ENCODE peak calls at places on chromosomes 3 and 15, in ten cellular contexts. One of them, this sample, is unnamed.

GRCh38 chr15:34011476-34011875 is 27.5 kb downstream of the AVEN start:
- DNase-seq in heart right ventricle: no peak
- DNase-seq in GM12892: no peak
- DNase-seq in NCI-H187 treated with DMSO at 0.1 percent for 48 hours: no peak
- DNase-seq in activated naive CD8-positive, alpha-beta T cell treated with anti-CD3 and anti-CD28 coated beads, Interleukin-2, amount 10 ng/mL, durations not matched to agents 7 days and 5 days: no peak
- DNase-seq in endothelial cell: no peak
- DNase-seq in activated CD8-positive, alpha-beta memory T cell treated with anti-CD3 and anti-CD28 coated beads for 48 hours: no peak
- DNase-seq in NCI-H510A treated with DMSO at 0.1 percent for 48 hours: no peak
- DNase-seq in NCI-H1048: no peak
- DNase-seq in SW480: no peak
- DNase-seq in this sample: no peak

GRCh38 chr3:181637056-181637798 is 74.5 kb upstream of the SOX2 start:
- DNase-seq in heart right ventricle: no peak
- DNase-seq in GM12892: no peak
- DNase-seq in NCI-H187 treated with DMSO at 0.1 percent for 48 hours: no peak
- DNase-seq in activated naive CD8-positive, alpha-beta T cell treated with anti-CD3 and anti-CD28 coated beads, Interleukin-2, amount 10 ng/mL, durations not matched to agents 7 days and 5 days: no peak
- DNase-seq in endothelial cell: no peak
- DNase-seq in activated CD8-positive, alpha-beta memory T cell treated with anti-CD3 and anti-CD28 coated beads for 48 hours: no peak
- DNase-seq in NCI-H510A treated with DMSO at 0.1 percent for 48 hours: no peak
- DNase-seq in NCI-H1048: no peak
- DNase-seq in SW480: no peak
- DNase-seq in this sample: no peak

GRCh38 chr3:45414341-45414740 is 26.0 kb downstream of the LARS2 start:
- DNase-seq in heart right ventricle: no peak
- DNase-seq in GM12892: no peak
- DNase-seq in NCI-H187 treated with DMSO at 0.1 percent for 48 hours: no peak
- DNase-seq in activated naive CD8-positive, alpha-beta T cell treated with anti-CD3 and anti-CD28 coated beads, Interleukin-2, amount 10 ng/mL, durations not matched to agents 7 days and 5 days: no peak
- DNase-seq in endothelial cell: no peak
- DNase-seq in activated CD8-positive, alpha-beta memory T cell treated with anti-CD3 and anti-CD28 coated beads for 48 hours: no peak
- DNase-seq in NCI-H510A treated with DMSO at 0.1 percent for 48 hours: no peak
- DNase-seq in NCI-H1048: no peak
- DNase-seq in SW480: no peak
- DNase-seq in this sample: no peak

GRCh38 chr3:129016366-129016724 is 15.2 kb downstream of the EFCC1 start:
- DNase-seq in heart right ventricle: no peak
- DNase-seq in GM12892: no peak
- DNase-seq in NCI-H187 treated with DMSO at 0.1 percent for 48 hours: peak; percentile 63
- DNase-seq in activated naive CD8-positive, alpha-beta T cell treated with anti-CD3 and anti-CD28 coated beads, Interleukin-2, amount 10 ng/mL, durations not matched to agents 7 days and 5 days: peak; percentile 68
- DNase-seq in endothelial cell: no peak
- DNase-seq in activated CD8-positive, alpha-beta memory T cell treated with anti-CD3 and anti-CD28 coated beads for 48 hours: no peak
- DNase-seq in NCI-H510A treated with DMSO at 0.1 percent for 48 hours: peak; percentile 76
- DNase-seq in NCI-H1048: no peak
- DNase-seq in SW480: peak; percentile 92
- DNase-seq in this sample: no peak

GRCh38 chr3:62169871-62170660 is 203.3 kb downstream of the FEZF2 start:
- DNase-seq in heart right ventricle: no peak
- DNase-seq in GM12892: no peak
- DNase-seq in NCI-H187 treated with DMSO at 0.1 percent for 48 hours: no peak
- DNase-seq in activated naive CD8-positive, alpha-beta T cell treated with anti-CD3 and anti-CD28 coated beads, Interleukin-2, amount 10 ng/mL, durations not matched to agents 7 days and 5 days: no peak
- DNase-seq in endothelial cell: no peak
- DNase-seq in activated CD8-positive, alpha-beta memory T cell treated with anti-CD3 and anti-CD28 coated beads for 48 hours: no peak
- DNase-seq in NCI-H510A treated with DMSO at 0.1 percent for 48 hours: no peak
- DNase-seq in NCI-H1048: no peak
- DNase-seq in SW480: no peak
- DNase-seq in this sample: no peak

GRCh38 chr3:102054543-102054942 is 205.2 kb downstream of the NFKBIZ start:
- DNase-seq in heart right ventricle: no peak
- DNase-seq in GM12892: no peak
- DNase-seq in NCI-H187 treated with DMSO at 0.1 percent for 48 hours: no peak
- DNase-seq in activated naive CD8-positive, alpha-beta T cell treated with anti-CD3 and anti-CD28 coated beads, Interleukin-2, amount 10 ng/mL, durations not matched to agents 7 days and 5 days: no peak
- DNase-seq in endothelial cell: no peak
- DNase-seq in activated CD8-positive, alpha-beta memory T cell treated with anti-CD3 and anti-CD28 coated beads for 48 hours: no peak
- DNase-seq in NCI-H510A treated with DMSO at 0.1 percent for 48 hours: no peak
- DNase-seq in NCI-H1048: no peak
- DNase-seq in SW480: no peak
- DNase-seq in this sample: no peak

GRCh38 chr15:50850003-50850402 is 58.5 kb upstream of the AP4E1 start:
- DNase-seq in heart right ventricle: no peak
- DNase-seq in GM12892: no peak
- DNase-seq in NCI-H187 treated with DMSO at 0.1 percent for 48 hours: no peak
- DNase-seq in activated naive CD8-positive, alpha-beta T cell treated with anti-CD3 and anti-CD28 coated beads, Interleukin-2, amount 10 ng/mL, durations not matched to agents 7 days and 5 days: no peak
- DNase-seq in endothelial cell: no peak
- DNase-seq in activated CD8-positive, alpha-beta memory T cell treated with anti-CD3 and anti-CD28 coated beads for 48 hours: no peak
- DNase-seq in NCI-H510A treated with DMSO at 0.1 percent for 48 hours: no peak
- DNase-seq in NCI-H1048: no peak
- DNase-seq in SW480: no peak
- DNase-seq in this sample: no peak

GRCh38 chr15:80948651-80949292 is 40.8 kb downstream of the MESD start:
- DNase-seq in heart right ventricle: no peak
- DNase-seq in GM12892: no peak
- DNase-seq in NCI-H187 treated with DMSO at 0.1 percent for 48 hours: no peak
- DNase-seq in activated naive CD8-positive, alpha-beta T cell treated with anti-CD3 and anti-CD28 coated beads, Interleukin-2, amount 10 ng/mL, durations not matched to agents 7 days and 5 days: no peak
- DNase-seq in endothelial cell: no peak
- DNase-seq in activated CD8-positive, alpha-beta memory T cell treated with anti-CD3 and anti-CD28 coated beads for 48 hours: no peak
- DNase-seq in NCI-H510A treated with DMSO at 0.1 percent for 48 hours: no peak
- DNase-seq in NCI-H1048: no peak
- DNase-seq in SW480: no peak
- DNase-seq in this sample: no peak

GRCh38 chr15:66907826-66908502 is 157.4 kb upstream of the SMAD3 start:
- DNase-seq in heart right ventricle: peak; percentile 38
- DNase-seq in GM12892: no peak
- DNase-seq in NCI-H187 treated with DMSO at 0.1 percent for 48 hours: no peak
- DNase-seq in activated naive CD8-positive, alpha-beta T cell treated with anti-CD3 and anti-CD28 coated beads, Interleukin-2, amount 10 ng/mL, durations not matched to agents 7 days and 5 days: no peak
- DNase-seq in endothelial cell: no peak
- DNase-seq in activated CD8-positive, alpha-beta memory T cell treated with anti-CD3 and anti-CD28 coated beads for 48 hours: no peak
- DNase-seq in NCI-H510A treated with DMSO at 0.1 percent for 48 hours: no peak
- DNase-seq in NCI-H1048: no peak
- DNase-seq in SW480: no peak
- DNase-seq in this sample: no peak

GRCh38 chr3:57791245-57791644 is 35.1 kb downstream of the SLMAP start:
- DNase-seq in heart right ventricle: no peak
- DNase-seq in GM12892: no peak
- DNase-seq in NCI-H187 treated with DMSO at 0.1 percent for 48 hours: no peak
- DNase-seq in activated naive CD8-positive, alpha-beta T cell treated with anti-CD3 and anti-CD28 coated beads, Interleukin-2, amount 10 ng/mL, durations not matched to agents 7 days and 5 days: no peak
- DNase-seq in endothelial cell: no peak
- DNase-seq in activated CD8-positive, alpha-beta memory T cell treated with anti-CD3 and anti-CD28 coated beads for 48 hours: no peak
- DNase-seq in NCI-H510A treated with DMSO at 0.1 percent for 48 hours: no peak
- DNase-seq in NCI-H1048: no peak
- DNase-seq in SW480: no peak
- DNase-seq in this sample: no peak

GRCh38 chr3:72382460-72382859 is 465.8 kb downstream of the SHQ1 start:
- DNase-seq in heart right ventricle: no peak
- DNase-seq in GM12892: no peak
- DNase-seq in NCI-H187 treated with DMSO at 0.1 percent for 48 hours: no peak
- DNase-seq in activated naive CD8-positive, alpha-beta T cell treated with anti-CD3 and anti-CD28 coated beads, Interleukin-2, amount 10 ng/mL, durations not matched to agents 7 days and 5 days: no peak
- DNase-seq in endothelial cell: no peak
- DNase-seq in activated CD8-positive, alpha-beta memory T cell treated with anti-CD3 and anti-CD28 coated beads for 48 hours: no peak
- DNase-seq in NCI-H510A treated with DMSO at 0.1 percent for 48 hours: no peak
- DNase-seq in NCI-H1048: no peak
- DNase-seq in SW480: no peak
- DNase-seq in this sample: no peak

GRCh38 chr3:160012108-160012507 is 23.5 kb downstream of the IL12A start:
- DNase-seq in heart right ventricle: no peak
- DNase-seq in GM12892: peak; percentile 27
- DNase-seq in NCI-H187 treated with DMSO at 0.1 percent for 48 hours: no peak
- DNase-seq in activated naive CD8-positive, alpha-beta T cell treated with anti-CD3 and anti-CD28 coated beads, Interleukin-2, amount 10 ng/mL, durations not matched to agents 7 days and 5 days: no peak
- DNase-seq in endothelial cell: no peak
- DNase-seq in activated CD8-positive, alpha-beta memory T cell treated with anti-CD3 and anti-CD28 coated beads for 48 hours: no peak
- DNase-seq in NCI-H510A treated with DMSO at 0.1 percent for 48 hours: no peak
- DNase-seq in NCI-H1048: no peak
- DNase-seq in SW480: no peak
- DNase-seq in this sample: no peak

GRCh38 chr3:152299243-152299976 is 30.7 kb downstream of the MBNL1 start:
- DNase-seq in heart right ventricle: no peak
- DNase-seq in GM12892: no peak
- DNase-seq in NCI-H187 treated with DMSO at 0.1 percent for 48 hours: no peak
- DNase-seq in activated naive CD8-positive, alpha-beta T cell treated with anti-CD3 and anti-CD28 coated beads, Interleukin-2, amount 10 ng/mL, durations not matched to agents 7 days and 5 days: no peak
- DNase-seq in endothelial cell: no peak
- DNase-seq in activated CD8-positive, alpha-beta memory T cell treated with anti-CD3 and anti-CD28 coated beads for 48 hours: no peak
- DNase-seq in NCI-H510A treated with DMSO at 0.1 percent for 48 hours: no peak
- DNase-seq in NCI-H1048: no peak
- DNase-seq in SW480: no peak
- DNase-seq in this sample: no peak

GRCh38 chr3:66477846-66478245 is 23.0 kb downstream of the LRIG1 start:
- DNase-seq in heart right ventricle: no peak
- DNase-seq in GM12892: no peak
- DNase-seq in NCI-H187 treated with DMSO at 0.1 percent for 48 hours: no peak
- DNase-seq in activated naive CD8-positive, alpha-beta T cell treated with anti-CD3 and anti-CD28 coated beads, Interleukin-2, amount 10 ng/mL, durations not matched to agents 7 days and 5 days: no peak
- DNase-seq in endothelial cell: no peak
- DNase-seq in activated CD8-positive, alpha-beta memory T cell treated with anti-CD3 and anti-CD28 coated beads for 48 hours: no peak
- DNase-seq in NCI-H510A treated with DMSO at 0.1 percent for 48 hours: no peak
- DNase-seq in NCI-H1048: no peak
- DNase-seq in SW480: no peak
- DNase-seq in this sample: no peak

GRCh38 chr15:38486946-38487345 is 33.0 kb downstream of the FAM98B start:
- DNase-seq in heart right ventricle: no peak
- DNase-seq in GM12892: no peak
- DNase-seq in NCI-H187 treated with DMSO at 0.1 percent for 48 hours: no peak
- DNase-seq in activated naive CD8-positive, alpha-beta T cell treated with anti-CD3 and anti-CD28 coated beads, Interleukin-2, amount 10 ng/mL, durations not matched to agents 7 days and 5 days: no peak
- DNase-seq in endothelial cell: no peak
- DNase-seq in activated CD8-positive, alpha-beta memory T cell treated with anti-CD3 and anti-CD28 coated beads for 48 hours: no peak
- DNase-seq in NCI-H510A treated with DMSO at 0.1 percent for 48 hours: no peak
- DNase-seq in NCI-H1048: no peak
- DNase-seq in SW480: peak; percentile 7
- DNase-seq in this sample: no peak

GRCh38 chr3:52225452-52226228 is at the start of gene TLR9:
- DNase-seq in heart right ventricle: no peak
- DNase-seq in GM12892: peak; percentile 69
- DNase-seq in NCI-H187 treated with DMSO at 0.1 percent for 48 hours: no peak
- DNase-seq in activated naive CD8-positive, alpha-beta T cell treated with anti-CD3 and anti-CD28 coated beads, Interleukin-2, amount 10 ng/mL, durations not matched to agents 7 days and 5 days: peak; percentile 48
- DNase-seq in endothelial cell: no peak
- DNase-seq in activated CD8-positive, alpha-beta memory T cell treated with anti-CD3 and anti-CD28 coated beads for 48 hours: no peak
- DNase-seq in NCI-H510A treated with DMSO at 0.1 percent for 48 hours: peak; percentile 50
- DNase-seq in NCI-H1048: no peak
- DNase-seq in SW480: peak; percentile 11
- DNase-seq in this sample: no peak

GRCh38 chr15:67116742-67117141 is 51.3 kb downstream of the SMAD3 start:
- DNase-seq in heart right ventricle: no peak
- DNase-seq in GM12892: no peak
- DNase-seq in NCI-H187 treated with DMSO at 0.1 percent for 48 hours: no peak
- DNase-seq in activated naive CD8-positive, alpha-beta T cell treated with anti-CD3 and anti-CD28 coated beads, Interleukin-2, amount 10 ng/mL, durations not matched to agents 7 days and 5 days: no peak
- DNase-seq in endothelial cell: no peak
- DNase-seq in activated CD8-positive, alpha-beta memory T cell treated with anti-CD3 and anti-CD28 coated beads for 48 hours: no peak
- DNase-seq in NCI-H510A treated with DMSO at 0.1 percent for 48 hours: no peak
- DNase-seq in NCI-H1048: no peak
- DNase-seq in SW480: no peak
- DNase-seq in this sample: no peak

GRCh38 chr3:152436707-152437615 is 168.2 kb downstream of the MBNL1 start:
- DNase-seq in heart right ventricle: no peak
- DNase-seq in GM12892: no peak
- DNase-seq in NCI-H187 treated with DMSO at 0.1 percent for 48 hours: no peak
- DNase-seq in activated naive CD8-positive, alpha-beta T cell treated with anti-CD3 and anti-CD28 coated beads, Interleukin-2, amount 10 ng/mL, durations not matched to agents 7 days and 5 days: no peak
- DNase-seq in endothelial cell: peak; percentile 9
- DNase-seq in activated CD8-positive, alpha-beta memory T cell treated with anti-CD3 and anti-CD28 coated beads for 48 hours: no peak
- DNase-seq in NCI-H510A treated with DMSO at 0.1 percent for 48 hours: no peak
- DNase-seq in NCI-H1048: no peak
- DNase-seq in SW480: no peak
- DNase-seq in this sample: no peak

GRCh38 chr3:185322111-185322510 is 40.8 kb upstream of the MAP3K13 start:
- DNase-seq in heart right ventricle: no peak
- DNase-seq in GM12892: no peak
- DNase-seq in NCI-H187 treated with DMSO at 0.1 percent for 48 hours: no peak
- DNase-seq in activated naive CD8-positive, alpha-beta T cell treated with anti-CD3 and anti-CD28 coated beads, Interleukin-2, amount 10 ng/mL, durations not matched to agents 7 days and 5 days: no peak
- DNase-seq in endothelial cell: no peak
- DNase-seq in activated CD8-positive, alpha-beta memory T cell treated with anti-CD3 and anti-CD28 coated beads for 48 hours: no peak
- DNase-seq in NCI-H510A treated with DMSO at 0.1 percent for 48 hours: no peak
- DNase-seq in NCI-H1048: no peak
- DNase-seq in SW480: no peak
- DNase-seq in this sample: no peak

GRCh38 chr3:115436767-115437301 is 186.5 kb upstream of the GAP43 start:
- DNase-seq in heart right ventricle: no peak
- DNase-seq in GM12892: no peak
- DNase-seq in NCI-H187 treated with DMSO at 0.1 percent for 48 hours: no peak
- DNase-seq in activated naive CD8-positive, alpha-beta T cell treated with anti-CD3 and anti-CD28 coated beads, Interleukin-2, amount 10 ng/mL, durations not matched to agents 7 days and 5 days: no peak
- DNase-seq in endothelial cell: no peak
- DNase-seq in activated CD8-positive, alpha-beta memory T cell treated with anti-CD3 and anti-CD28 coated beads for 48 hours: no peak
- DNase-seq in NCI-H510A treated with DMSO at 0.1 percent for 48 hours: no peak
- DNase-seq in NCI-H1048: no peak
- DNase-seq in SW480: peak; percentile 73
- DNase-seq in this sample: no peak

GRCh38 chr3:195577645-195578177 is 6.0 kb downstream of the APOD start:
- DNase-seq in heart right ventricle: no peak
- DNase-seq in GM12892: no peak
- DNase-seq in NCI-H187 treated with DMSO at 0.1 percent for 48 hours: no peak
- DNase-seq in activated naive CD8-positive, alpha-beta T cell treated with anti-CD3 and anti-CD28 coated beads, Interleukin-2, amount 10 ng/mL, durations not matched to agents 7 days and 5 days: no peak
- DNase-seq in endothelial cell: no peak
- DNase-seq in activated CD8-positive, alpha-beta memory T cell treated with anti-CD3 and anti-CD28 coated beads for 48 hours: no peak
- DNase-seq in NCI-H510A treated with DMSO at 0.1 percent for 48 hours: no peak
- DNase-seq in NCI-H1048: no peak
- DNase-seq in SW480: no peak
- DNase-seq in this sample: no peak

GRCh38 chr15:69653846-69654245 is 201.2 kb downstream of the RPLP1 start:
- DNase-seq in heart right ventricle: no peak
- DNase-seq in GM12892: no peak
- DNase-seq in NCI-H187 treated with DMSO at 0.1 percent for 48 hours: no peak
- DNase-seq in activated naive CD8-positive, alpha-beta T cell treated with anti-CD3 and anti-CD28 coated beads, Interleukin-2, amount 10 ng/mL, durations not matched to agents 7 days and 5 days: no peak
- DNase-seq in endothelial cell: no peak
- DNase-seq in activated CD8-positive, alpha-beta memory T cell treated with anti-CD3 and anti-CD28 coated beads for 48 hours: no peak
- DNase-seq in NCI-H510A treated with DMSO at 0.1 percent for 48 hours: no peak
- DNase-seq in NCI-H1048: no peak
- DNase-seq in SW480: no peak
- DNase-seq in this sample: no peak

GRCh38 chr15:49923671-49924070 is 195.4 kb downstream of the ATP8B4 start:
- DNase-seq in heart right ventricle: no peak
- DNase-seq in GM12892: no peak
- DNase-seq in NCI-H187 treated with DMSO at 0.1 percent for 48 hours: no peak
- DNase-seq in activated naive CD8-positive, alpha-beta T cell treated with anti-CD3 and anti-CD28 coated beads, Interleukin-2, amount 10 ng/mL, durations not matched to agents 7 days and 5 days: no peak
- DNase-seq in endothelial cell: no peak
- DNase-seq in activated CD8-positive, alpha-beta memory T cell treated with anti-CD3 and anti-CD28 coated beads for 48 hours: no peak
- DNase-seq in NCI-H510A treated with DMSO at 0.1 percent for 48 hours: no peak
- DNase-seq in NCI-H1048: no peak
- DNase-seq in SW480: no peak
- DNase-seq in this sample: no peak

GRCh38 chr3:158808697-158809096 is 6.8 kb downstream of the MFSD1 start:
- DNase-seq in heart right ventricle: no peak
- DNase-seq in GM12892: no peak
- DNase-seq in NCI-H187 treated with DMSO at 0.1 percent for 48 hours: no peak
- DNase-seq in activated naive CD8-positive, alpha-beta T cell treated with anti-CD3 and anti-CD28 coated beads, Interleukin-2, amount 10 ng/mL, durations not matched to agents 7 days and 5 days: no peak
- DNase-seq in endothelial cell: no peak
- DNase-seq in activated CD8-positive, alpha-beta memory T cell treated with anti-CD3 and anti-CD28 coated beads for 48 hours: no peak
- DNase-seq in NCI-H510A treated with DMSO at 0.1 percent for 48 hours: no peak
- DNase-seq in NCI-H1048: no peak
- DNase-seq in SW480: peak; percentile 57
- DNase-seq in this sample: no peak

GRCh38 chr15:59688383-59688887 is 685 bp downstream of the BNIP2 start:
- DNase-seq in heart right ventricle: no peak
- DNase-seq in GM12892: no peak
- DNase-seq in NCI-H187 treated with DMSO at 0.1 percent for 48 hours: no peak
- DNase-seq in activated naive CD8-positive, alpha-beta T cell treated with anti-CD3 and anti-CD28 coated beads, Interleukin-2, amount 10 ng/mL, durations not matched to agents 7 days and 5 days: no peak
- DNase-seq in endothelial cell: no peak
- DNase-seq in activated CD8-positive, alpha-beta memory T cell treated with anti-CD3 and anti-CD28 coated beads for 48 hours: no peak
- DNase-seq in NCI-H510A treated with DMSO at 0.1 percent for 48 hours: peak; percentile 35
- DNase-seq in NCI-H1048: no peak
- DNase-seq in SW480: peak; percentile 77
- DNase-seq in this sample: no peak

GRCh38 chr3:49470714-49471420 is 800 bp downstream of the DAG1 start:
- DNase-seq in heart right ventricle: no peak
- DNase-seq in GM12892: no peak
- DNase-seq in NCI-H187 treated with DMSO at 0.1 percent for 48 hours: no peak
- DNase-seq in activated naive CD8-positive, alpha-beta T cell treated with anti-CD3 and anti-CD28 coated beads, Interleukin-2, amount 10 ng/mL, durations not matched to agents 7 days and 5 days: no peak
- DNase-seq in endothelial cell: no peak
- DNase-seq in activated CD8-positive, alpha-beta memory T cell treated with anti-CD3 and anti-CD28 coated beads for 48 hours: no peak
- DNase-seq in NCI-H510A treated with DMSO at 0.1 percent for 48 hours: no peak
- DNase-seq in NCI-H1048: no peak
- DNase-seq in SW480: no peak
- DNase-seq in this sample: no peak

GRCh38 chr3:156456771-156457224 is 98.1 kb downstream of the SSR3 start:
- DNase-seq in heart right ventricle: no peak
- DNase-seq in GM12892: no peak
- DNase-seq in NCI-H187 treated with DMSO at 0.1 percent for 48 hours: no peak
- DNase-seq in activated naive CD8-positive, alpha-beta T cell treated with anti-CD3 and anti-CD28 coated beads, Interleukin-2, amount 10 ng/mL, durations not matched to agents 7 days and 5 days: no peak
- DNase-seq in endothelial cell: no peak
- DNase-seq in activated CD8-positive, alpha-beta memory T cell treated with anti-CD3 and anti-CD28 coated beads for 48 hours: no peak
- DNase-seq in NCI-H510A treated with DMSO at 0.1 percent for 48 hours: no peak
- DNase-seq in NCI-H1048: no peak
- DNase-seq in SW480: no peak
- DNase-seq in this sample: no peak

GRCh38 chr3:134753999-134754742 is 40.9 kb upstream of the EPHB1 start:
- DNase-seq in heart right ventricle: no peak
- DNase-seq in GM12892: no peak
- DNase-seq in NCI-H187 treated with DMSO at 0.1 percent for 48 hours: no peak
- DNase-seq in activated naive CD8-positive, alpha-beta T cell treated with anti-CD3 and anti-CD28 coated beads, Interleukin-2, amount 10 ng/mL, durations not matched to agents 7 days and 5 days: no peak
- DNase-seq in endothelial cell: no peak
- DNase-seq in activated CD8-positive, alpha-beta memory T cell treated with anti-CD3 and anti-CD28 coated beads for 48 hours: no peak
- DNase-seq in NCI-H510A treated with DMSO at 0.1 percent for 48 hours: no peak
- DNase-seq in NCI-H1048: no peak
- DNase-seq in SW480: no peak
- DNase-seq in this sample: no peak